ENCODE peak calls at places on chromosomes 12 and 14, in eight cellular contexts. C, O, V, W, T, N, P and X are unnamed samples.

GRCh38 chr14:53108292-53108937 is 44.7 kb downstream of the DDHD1 start:
- DNase-seq in W (no peak), P (no peak), N (no peak), C (no peak), O (peak; percentile 33), V (no peak), T (no peak), X (no peak)

GRCh38 chr12:24780969-24781368 is 167.9 kb downstream of the BCAT1 start:
- DNase-seq in V (no peak), P (peak; percentile 42), T (no peak), W (no peak), O (peak; percentile 18), N (peak; percentile 13), C (no peak), X (no peak)

GRCh38 chr12:93521225-93521854 is 51.1 kb upstream of the SOCS2 start:
- DNase-seq in P (peak; percentile 44), N (peak; percentile 16), O (no peak), V (no peak), C (no peak), W (no peak), T (no peak), X (no peak)

GRCh38 chr14:77574446-77575125 is 41.9 kb downstream of the SPTLC2 start:
- DNase-seq in V (no peak), C (no peak), O (no peak), W (no peak), N (no peak), P (peak; percentile 21), T (no peak), X (no peak)

GRCh38 chr14:99387880-99388279 is 92.8 kb downstream of the SETD3 start:
- DNase-seq in O (no peak), T (no peak), C (no peak), W (no peak), V (no peak), N (no peak), P (no peak), X (no peak)

GRCh38 chr14:33839193-33840076 is 111.4 kb downstream of the EGLN3 start:
- DNase-seq in C (peak; percentile 60), T (peak; percentile 58), W (peak; percentile 40), O (peak; percentile 51), P (peak; percentile 67), N (peak; percentile 28), V (peak; percentile 37), X (peak; percentile 39)

GRCh38 chr14:93263416-93263815 is 56.4 kb downstream of the UBR7 start:
- DNase-seq in V (no peak), O (no peak), W (no peak), C (no peak), T (no peak), N (no peak), P (peak; percentile 21), X (no peak)

GRCh38 chr12:1916396-1917171 is 1.9 kb downstream of the CACNA2D4 start:
- DNase-seq in N (no peak), T (no peak), C (peak; percentile 61), O (no peak), W (no peak), V (no peak), P (peak; percentile 30), X (peak; percentile 16)

GRCh38 chr14:81363746-81364400 is 36.3 kb downstream of the STON2 start:
- DNase-seq in T (no peak), O (no peak), V (no peak), N (peak; percentile 29), P (no peak), W (no peak), C (no peak), X (no peak)

GRCh38 chr14:75711796-75712211 is 50.8 kb downstream of the TTLL5 start:
- DNase-seq in O (peak; percentile 76), C (peak; percentile 90), V (no peak), W (peak; percentile 72), T (peak; percentile 96), N (peak; percentile 87), P (peak; percentile 87), X (no peak)

GRCh38 chr14:23572841-23573240 is 5.2 kb upstream of the AP1G2 start:
- DNase-seq in P (no peak), W (no peak), O (no peak), V (no peak), T (peak; percentile 3), N (no peak), C (no peak), X (no peak)

GRCh38 chr12:120457133-120457532 is 10.9 kb downstream of the GATC start:
- DNase-seq in O (peak; percentile 45), P (peak; percentile 13), N (no peak), T (peak; percentile 24), W (peak; percentile 44), C (no peak), V (no peak), X (no peak)

GRCh38 chr12:30725739-30726138 is 29.0 kb downstream of the CAPRIN2 start:
- DNase-seq in C (no peak), T (no peak), P (peak; percentile 80), O (no peak), V (no peak), W (peak; percentile 56), N (peak; percentile 63), X (no peak)

GRCh38 chr14:56953884-56954283 is 143.6 kb upstream of the OTX2 start:
- DNase-seq in V (no peak), W (no peak), O (no peak), N (no peak), P (no peak), T (no peak), C (no peak), X (no peak)

GRCh38 chr14:54048736-54049135 is 92.1 kb upstream of the BMP4 start:
- DNase-seq in V (no peak), C (no peak), O (no peak), P (no peak), W (no peak), T (peak; percentile 92), N (no peak), X (no peak)

GRCh38 chr14:49310298-49310697 is 275.9 kb downstream of the RPS29 start:
- DNase-seq in O (no peak), W (no peak), C (no peak), N (no peak), T (no peak), V (no peak), P (no peak), X (no peak)

GRCh38 chr14:49303952-49304516 is 282.1 kb downstream of the RPS29 start:
- DNase-seq in C (no peak), N (peak; percentile 26), P (peak; percentile 21), O (peak; percentile 4), W (no peak), V (no peak), T (no peak), X (no peak)

GRCh38 chr14:49306152-49306751 is 279.9 kb downstream of the RPS29 start:
- DNase-seq in N (peak; percentile 6), W (peak; percentile 5), O (peak; percentile 17), V (no peak), T (peak; percentile 3), C (no peak), P (peak; percentile 13), X (no peak)
- TF ChIP-seq CTCF in N (peak; percentile 29), W (peak; percentile 50), O (peak; percentile 35), V (peak; percentile 43), T (peak; percentile 41), C (peak; percentile 26), P (peak; percentile 34), X (no peak)

DNA sequence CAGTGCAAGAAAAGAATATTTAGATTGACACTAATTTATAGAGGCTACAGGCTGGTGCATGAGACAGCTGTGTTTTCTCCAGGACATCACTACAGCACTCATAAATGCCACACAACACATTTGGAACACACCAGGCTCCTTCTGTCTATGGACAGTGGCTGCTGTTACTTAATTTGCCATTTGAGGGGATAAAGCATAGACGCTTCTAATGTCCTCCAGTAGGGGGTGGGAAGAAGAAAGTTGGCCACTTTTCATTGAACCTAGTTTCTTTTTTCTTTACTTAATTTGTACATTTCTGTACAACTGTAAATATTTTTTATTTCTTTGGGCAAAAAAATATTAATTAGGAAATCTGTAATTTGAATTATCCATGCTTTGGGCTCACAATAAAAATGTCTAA is 12.4 kb upstream of the RTN1 start:
- DNase-seq in P (peak; percentile 33), O (no peak), C (no peak), T (no peak), W (no peak), V (no peak), N (no peak), X (no peak)
- TF ChIP-seq CTCF in P (peak; percentile 66), O (peak; percentile 26), C (no peak), T (no peak), W (no peak), V (no peak), N (peak; percentile 37), X (no peak)

GRCh38 chr12:129911437-129912049 is 7.7 kb upstream of the TMEM132D start:
- DNase-seq in N (peak; percentile 39), P (peak; percentile 75), W (peak; percentile 43), V (no peak), C (no peak), T (peak; percentile 30), O (peak; percentile 58), X (no peak)
- TF ChIP-seq CTCF in N (peak; percentile 89), P (peak; percentile 87), W (peak; percentile 55), V (peak; percentile 24), C (peak; percentile 28), T (peak; percentile 90), O (peak; percentile 81), X (no peak)

GRCh38 chr14:90301580-90302181 is 30.1 kb downstream of the NRDE2 start:
- DNase-seq in N (peak; percentile 55), V (no peak), P (peak; percentile 89), T (peak; percentile 30), C (no peak), O (peak; percentile 18), W (peak; percentile 38), X (no peak)
- TF ChIP-seq CTCF in N (peak; percentile 51), V (no peak), P (peak; percentile 63), T (peak; percentile 66), C (peak; percentile 66), O (peak; percentile 21), W (peak; percentile 66), X (no peak)

GRCh38 chr12:116590561-116590960 is 31.4 kb downstream of the MAP1LC3B2 start:
- DNase-seq in C (no peak), V (no peak), W (peak; percentile 56), P (no peak), T (peak; percentile 15), O (no peak), N (no peak), X (no peak)
- TF ChIP-seq CTCF in C (no peak), V (no peak), W (peak; percentile 33), P (no peak), T (peak; percentile 36), O (no peak), N (no peak), X (no peak)

GRCh38 chr12:15910864-15911696 is at the start of gene DERA:
- DNase-seq in T (peak; percentile 52), N (peak; percentile 24), W (peak; percentile 72), O (peak; percentile 74), P (peak; percentile 71), V (peak; percentile 40), C (peak; percentile 89), X (peak; percentile 34)
- TF ChIP-seq CTCF in T (no peak), N (no peak), W (no peak), O (no peak), P (no peak), V (no peak), C (peak; percentile 8), X (no peak)